ENCODE peak calls at places on chromosomes 13 and 19, in ten cellular contexts. One of them, this sample, is unnamed.

GRCh38 chr13:59880468-59880867 is 283.3 kb downstream of the DIAPH3 start:
- DNase-seq in memory B cell: no peak
- DNase-seq in spleen: no peak
- DNase-seq in T-helper 2 cell: no peak
- DNase-seq in dermis blood vessel endothelial cell: no peak
- DNase-seq in pons: no peak
- DNase-seq in omental fat pad: no peak
- DNase-seq in activated T-helper 1 cell treated with anti-CD3 and anti-CD28 coated beads, Interleukin-2, amount 50 U/mL, for 16 hours: no peak
- DNase-seq in activated CD8-positive, alpha-beta memory T cell treated with anti-CD3 and anti-CD28 coated beads for 1 hour: no peak
- DNase-seq in LoVo: no peak
- DNase-seq in this sample: no peak

GRCh38 chr13:51785592-51786424 is 18.2 kb downstream of the DHRS12 start:
- DNase-seq in activated CD8-positive, alpha-beta memory T cell treated with anti-CD3 and anti-CD28 coated beads for 1 hour: no peak
- DNase-seq in pons: peak
- DNase-seq in LoVo: no peak
- DNase-seq in T-helper 2 cell: no peak
- DNase-seq in spleen: no peak
- DNase-seq in omental fat pad: no peak
- DNase-seq in memory B cell: no peak
- DNase-seq in activated T-helper 1 cell treated with anti-CD3 and anti-CD28 coated beads, Interleukin-2, amount 50 U/mL, for 16 hours: no peak
- DNase-seq in dermis blood vessel endothelial cell: no peak
- DNase-seq in this sample: peak

GRCh38 chr19:42154471-42155323 is 22.5 kb upstream of the POU2F2 start:
- DNase-seq in pons: no peak
- DNase-seq in omental fat pad: no peak
- DNase-seq in activated T-helper 1 cell treated with anti-CD3 and anti-CD28 coated beads, Interleukin-2, amount 50 U/mL, for 16 hours: no peak
- DNase-seq in T-helper 2 cell: no peak
- DNase-seq in memory B cell: no peak
- DNase-seq in spleen: peak
- DNase-seq in dermis blood vessel endothelial cell: no peak
- DNase-seq in activated CD8-positive, alpha-beta memory T cell treated with anti-CD3 and anti-CD28 coated beads for 1 hour: no peak
- DNase-seq in LoVo: no peak
- DNase-seq in this sample: no peak

GRCh38 chr19:15129856-15130580 is 22.8 kb downstream of the SYDE1 start:
- DNase-seq in spleen: no peak
- DNase-seq in dermis blood vessel endothelial cell: no peak
- DNase-seq in activated T-helper 1 cell treated with anti-CD3 and anti-CD28 coated beads, Interleukin-2, amount 50 U/mL, for 16 hours: no peak
- DNase-seq in activated CD8-positive, alpha-beta memory T cell treated with anti-CD3 and anti-CD28 coated beads for 1 hour: no peak
- DNase-seq in memory B cell: no peak
- DNase-seq in LoVo: peak
- DNase-seq in omental fat pad: no peak
- DNase-seq in pons: no peak
- DNase-seq in T-helper 2 cell: no peak
- DNase-seq in this sample: no peak

GRCh38 chr13:30025351-30025750 is 174.9 kb upstream of the UBL3 start:
- DNase-seq in memory B cell: no peak
- DNase-seq in omental fat pad: no peak
- DNase-seq in spleen: no peak
- DNase-seq in activated T-helper 1 cell treated with anti-CD3 and anti-CD28 coated beads, Interleukin-2, amount 50 U/mL, for 16 hours: no peak
- DNase-seq in pons: no peak
- DNase-seq in T-helper 2 cell: no peak
- DNase-seq in activated CD8-positive, alpha-beta memory T cell treated with anti-CD3 and anti-CD28 coated beads for 1 hour: no peak
- DNase-seq in dermis blood vessel endothelial cell: no peak
- DNase-seq in LoVo: no peak
- DNase-seq in this sample: no peak

GRCh38 chr19:55478364-55478763 is 1.9 kb downstream of the ZNF628 start:
- DNase-seq in LoVo: no peak
- DNase-seq in activated T-helper 1 cell treated with anti-CD3 and anti-CD28 coated beads, Interleukin-2, amount 50 U/mL, for 16 hours: no peak
- DNase-seq in activated CD8-positive, alpha-beta memory T cell treated with anti-CD3 and anti-CD28 coated beads for 1 hour: no peak
- DNase-seq in omental fat pad: no peak
- DNase-seq in T-helper 2 cell: no peak
- DNase-seq in memory B cell: no peak
- DNase-seq in spleen: no peak
- DNase-seq in pons: no peak
- DNase-seq in dermis blood vessel endothelial cell: no peak
- DNase-seq in this sample: no peak

GRCh38 chr19:41426952-41427646 is at the start of gene B3GNT8:
- DNase-seq in omental fat pad: no peak
- DNase-seq in T-helper 2 cell: no peak
- DNase-seq in spleen: peak
- DNase-seq in pons: no peak
- DNase-seq in activated CD8-positive, alpha-beta memory T cell treated with anti-CD3 and anti-CD28 coated beads for 1 hour: peak
- DNase-seq in activated T-helper 1 cell treated with anti-CD3 and anti-CD28 coated beads, Interleukin-2, amount 50 U/mL, for 16 hours: no peak
- DNase-seq in memory B cell: no peak
- DNase-seq in dermis blood vessel endothelial cell: peak
- DNase-seq in LoVo: no peak
- DNase-seq in this sample: peak

GRCh38 chr19:8484331-8484894 is 18.0 kb downstream of the PRAM1 start:
- DNase-seq in activated T-helper 1 cell treated with anti-CD3 and anti-CD28 coated beads, Interleukin-2, amount 50 U/mL, for 16 hours: no peak
- DNase-seq in spleen: peak
- DNase-seq in dermis blood vessel endothelial cell: no peak
- DNase-seq in omental fat pad: no peak
- DNase-seq in pons: peak
- DNase-seq in T-helper 2 cell: no peak
- DNase-seq in LoVo: no peak
- DNase-seq in activated CD8-positive, alpha-beta memory T cell treated with anti-CD3 and anti-CD28 coated beads for 1 hour: no peak
- DNase-seq in memory B cell: no peak
- DNase-seq in this sample: no peak

GRCh38 chr13:114226699-114227323 is 7.9 kb upstream of the CDC16 start:
- DNase-seq in LoVo: peak
- DNase-seq in activated CD8-positive, alpha-beta memory T cell treated with anti-CD3 and anti-CD28 coated beads for 1 hour: peak
- DNase-seq in spleen: peak
- DNase-seq in T-helper 2 cell: peak
- DNase-seq in activated T-helper 1 cell treated with anti-CD3 and anti-CD28 coated beads, Interleukin-2, amount 50 U/mL, for 16 hours: peak
- DNase-seq in pons: peak
- DNase-seq in memory B cell: peak
- DNase-seq in dermis blood vessel endothelial cell: peak
- DNase-seq in omental fat pad: peak
- DNase-seq in this sample: peak

GRCh38 chr13:53191091-53191490 is 162.5 kb downstream of the OLFM4 start:
- DNase-seq in spleen: no peak
- DNase-seq in memory B cell: no peak
- DNase-seq in omental fat pad: no peak
- DNase-seq in activated T-helper 1 cell treated with anti-CD3 and anti-CD28 coated beads, Interleukin-2, amount 50 U/mL, for 16 hours: no peak
- DNase-seq in activated CD8-positive, alpha-beta memory T cell treated with anti-CD3 and anti-CD28 coated beads for 1 hour: no peak
- DNase-seq in dermis blood vessel endothelial cell: no peak
- DNase-seq in pons: no peak
- DNase-seq in T-helper 2 cell: no peak
- DNase-seq in LoVo: no peak
- DNase-seq in this sample: no peak

GRCh38 chr13:85142351-85142750 is 656.9 kb downstream of the SLITRK6 start:
- DNase-seq in T-helper 2 cell: no peak
- DNase-seq in pons: no peak
- DNase-seq in activated CD8-positive, alpha-beta memory T cell treated with anti-CD3 and anti-CD28 coated beads for 1 hour: no peak
- DNase-seq in dermis blood vessel endothelial cell: no peak
- DNase-seq in LoVo: no peak
- DNase-seq in activated T-helper 1 cell treated with anti-CD3 and anti-CD28 coated beads, Interleukin-2, amount 50 U/mL, for 16 hours: no peak
- DNase-seq in omental fat pad: no peak
- DNase-seq in memory B cell: no peak
- DNase-seq in spleen: no peak
- DNase-seq in this sample: no peak

GRCh38 chr19:49543032-49543431 is 15.2 kb downstream of the RCN3 start:
- DNase-seq in pons: no peak
- DNase-seq in activated CD8-positive, alpha-beta memory T cell treated with anti-CD3 and anti-CD28 coated beads for 1 hour: no peak
- DNase-seq in omental fat pad: no peak
- DNase-seq in T-helper 2 cell: no peak
- DNase-seq in activated T-helper 1 cell treated with anti-CD3 and anti-CD28 coated beads, Interleukin-2, amount 50 U/mL, for 16 hours: no peak
- DNase-seq in LoVo: no peak
- DNase-seq in dermis blood vessel endothelial cell: no peak
- DNase-seq in spleen: no peak
- DNase-seq in memory B cell: no peak
- DNase-seq in this sample: no peak

GRCh38 chr13:38674208-38674607 is 12.7 kb upstream of the FREM2 start:
- DNase-seq in activated T-helper 1 cell treated with anti-CD3 and anti-CD28 coated beads, Interleukin-2, amount 50 U/mL, for 16 hours: no peak
- DNase-seq in omental fat pad: no peak
- DNase-seq in activated CD8-positive, alpha-beta memory T cell treated with anti-CD3 and anti-CD28 coated beads for 1 hour: no peak
- DNase-seq in memory B cell: no peak
- DNase-seq in LoVo: no peak
- DNase-seq in dermis blood vessel endothelial cell: no peak
- DNase-seq in spleen: no peak
- DNase-seq in pons: no peak
- DNase-seq in T-helper 2 cell: no peak
- DNase-seq in this sample: no peak

GRCh38 chr13:35690546-35690945 is 214.1 kb upstream of the MAB21L1 start:
- DNase-seq in memory B cell: no peak
- DNase-seq in spleen: no peak
- DNase-seq in dermis blood vessel endothelial cell: no peak
- DNase-seq in T-helper 2 cell: no peak
- DNase-seq in LoVo: no peak
- DNase-seq in pons: no peak
- DNase-seq in omental fat pad: no peak
- DNase-seq in activated CD8-positive, alpha-beta memory T cell treated with anti-CD3 and anti-CD28 coated beads for 1 hour: no peak
- DNase-seq in activated T-helper 1 cell treated with anti-CD3 and anti-CD28 coated beads, Interleukin-2, amount 50 U/mL, for 16 hours: no peak
- DNase-seq in this sample: no peak

GRCh38 chr19:9052894-9053293 is 34.0 kb upstream of the OR1M1 start:
- DNase-seq in dermis blood vessel endothelial cell: no peak
- DNase-seq in T-helper 2 cell: no peak
- DNase-seq in spleen: no peak
- DNase-seq in memory B cell: no peak
- DNase-seq in omental fat pad: no peak
- DNase-seq in activated CD8-positive, alpha-beta memory T cell treated with anti-CD3 and anti-CD28 coated beads for 1 hour: no peak
- DNase-seq in LoVo: no peak
- DNase-seq in activated T-helper 1 cell treated with anti-CD3 and anti-CD28 coated beads, Interleukin-2, amount 50 U/mL, for 16 hours: no peak
- DNase-seq in pons: no peak
- DNase-seq in this sample: no peak

GRCh38 chr13:113552786-113553540 is 31.6 kb upstream of the TFDP1 start:
- DNase-seq in dermis blood vessel endothelial cell: peak
- DNase-seq in LoVo: no peak
- DNase-seq in spleen: peak
- DNase-seq in omental fat pad: no peak
- DNase-seq in memory B cell: no peak
- DNase-seq in T-helper 2 cell: no peak
- DNase-seq in activated T-helper 1 cell treated with anti-CD3 and anti-CD28 coated beads, Interleukin-2, amount 50 U/mL, for 16 hours: no peak
- DNase-seq in activated CD8-positive, alpha-beta memory T cell treated with anti-CD3 and anti-CD28 coated beads for 1 hour: no peak
- DNase-seq in pons: no peak
- DNase-seq in this sample: peak

GRCh38 chr19:42038675-42039074 is 31.3 kb downstream of the GRIK5 start:
- DNase-seq in pons: peak
- DNase-seq in dermis blood vessel endothelial cell: no peak
- DNase-seq in spleen: no peak
- DNase-seq in activated T-helper 1 cell treated with anti-CD3 and anti-CD28 coated beads, Interleukin-2, amount 50 U/mL, for 16 hours: no peak
- DNase-seq in activated CD8-positive, alpha-beta memory T cell treated with anti-CD3 and anti-CD28 coated beads for 1 hour: no peak
- DNase-seq in T-helper 2 cell: no peak
- DNase-seq in omental fat pad: no peak
- DNase-seq in LoVo: no peak
- DNase-seq in memory B cell: no peak
- DNase-seq in this sample: no peak

GRCh38 chr13:78160793-78161192 is 242.2 kb upstream of the EDNRB start:
- DNase-seq in activated T-helper 1 cell treated with anti-CD3 and anti-CD28 coated beads, Interleukin-2, amount 50 U/mL, for 16 hours: no peak
- DNase-seq in omental fat pad: no peak
- DNase-seq in pons: no peak
- DNase-seq in spleen: no peak
- DNase-seq in activated CD8-positive, alpha-beta memory T cell treated with anti-CD3 and anti-CD28 coated beads for 1 hour: no peak
- DNase-seq in LoVo: no peak
- DNase-seq in T-helper 2 cell: no peak
- DNase-seq in memory B cell: no peak
- DNase-seq in dermis blood vessel endothelial cell: no peak
- DNase-seq in this sample: no peak

This sample was measured in lung microvascular endothelial cell.